ENCODE peak calls at places on chromosome 16, in four cellular contexts. F is K562, N is GM12878, W is SK-N-SH. J is an unnamed sample.
A peak's percentile ranks its signal among the peaks of the same experiment; 100 is the strongest.

GRCh38 chr16:23866628-23867027 is 30.8 kb downstream of the PRKCB start:
- DNase-seq in F (no peak), N (no peak), W (no peak), J (no peak)

GRCh38 chr16:31055613-31056012 is 18.4 kb downstream of the ZNF668 start:
- DNase-seq in F (no peak), N (no peak), W (no peak), J (no peak)

GRCh38 chr16:47965439-47965838 is 190.4 kb downstream of the ABCC12 start:
- DNase-seq in F (no peak), N (no peak), W (no peak), J (peak; percentile 35)

GRCh38 chr16:26269663-26270062 is 577.9 kb downstream of the HS3ST4 start:
- DNase-seq in F (no peak), N (no peak), W (no peak), J (no peak)

GRCh38 chr16:56257260-56257659 is 66.0 kb downstream of the GNAO1 start:
- DNase-seq in F (no peak), N (no peak), W (peak; percentile 63), J (no peak)

GRCh38 chr16:30122621-30123160 is 329 bp downstream of the MAPK3 start:
- DNase-seq in F (peak; percentile 13), N (no peak), W (no peak), J (no peak)

GRCh38 chr16:1048442-1049112 is 24.0 kb upstream of the SSTR5 start:
- DNase-seq in F (peak; percentile 69), N (no peak), W (peak; percentile 69), J (peak; percentile 81)

GRCh38 chr16:27725271-27726010 is 175.5 kb downstream of the KATNIP start:
- DNase-seq in F (no peak), N (no peak), W (no peak), J (no peak)

GRCh38 chr16:72856797-72857196 is 191.1 kb downstream of the ZFHX3 start:
- DNase-seq in F (no peak), N (no peak), W (peak; percentile 54), J (peak; percentile 71)

GRCh38 chr16:66576306-66576705 is 3.0 kb upstream of the CMTM2 start:
- DNase-seq in F (no peak), N (no peak), W (no peak), J (no peak)

GRCh38 chr16:2331932-2332267 is 8.6 kb downstream of the ABCA3 start:
- DNase-seq in F (no peak), N (no peak), W (no peak), J (no peak)

GRCh38 chr16:71338193-71338592 is 20.3 kb upstream of the CALB2 start:
- DNase-seq in F (no peak), N (no peak), W (no peak), J (no peak)

GRCh38 chr16:74029122-74029805 is 267.4 kb upstream of the PSMD7 start:
- DNase-seq in F (no peak), N (no peak), W (no peak), J (no peak)

GRCh38 chr16:75305364-75306101 is 54.1 kb upstream of the BCAR1 start:
- DNase-seq in F (peak; percentile 90), N (peak; percentile 71), W (peak; percentile 54), J (no peak)

GRCh38 chr16:78183437-78183836 is 84.0 kb downstream of the WWOX start:
- DNase-seq in F (no peak), N (no peak), W (no peak), J (peak; percentile 22)

GRCh38 chr16:74868501-74868900 is 93.9 kb upstream of the FA2H start:
- DNase-seq in F (no peak), N (no peak), W (no peak), J (no peak)

GRCh38 chr16:73768786-73769203 is 527.8 kb upstream of the PSMD7 start:
- DNase-seq in F (no peak), N (no peak), W (no peak), J (no peak)

GRCh38 chr16:56277040-56277439 is 85.8 kb downstream of the GNAO1 start:
- DNase-seq in F (no peak), N (no peak), W (peak; percentile 55), J (no peak)

GRCh38 chr16:84820771-84821170 is 986 bp downstream of the CRISPLD2 start:
- DNase-seq in F (no peak), N (no peak), W (no peak), J (no peak)

GRCh38 chr16:14629612-14629918 is 495 bp downstream of the PARN start:
- DNase-seq in F (no peak), N (no peak), W (no peak), J (no peak)

GRCh38 chr16:27428035-27428785 is 26.2 kb downstream of the IL21R start:
- DNase-seq in F (no peak), N (no peak), W (no peak), J (no peak)

GRCh38 chr16:64459821-64460220 is 662.0 kb downstream of the CDH11 start:
- DNase-seq in F (no peak), N (no peak), W (no peak), J (no peak)

GRCh38 chr16:71863995-71864394 is 18.2 kb downstream of the ATXN1L start:
- DNase-seq in F (no peak), N (no peak), W (no peak), J (no peak)

GRCh38 chr16:73414636-73415035 is 366.7 kb upstream of the ZFHX3 start:
- DNase-seq in F (no peak), N (no peak), W (no peak), J (no peak)

GRCh38 chr16:78504391-78504945 is 405.0 kb downstream of the WWOX start:
- DNase-seq in F (no peak), N (no peak), W (no peak), J (no peak)

GRCh38 chr16:70466812-70467090 is 12.4 kb downstream of the FCSK start:
- DNase-seq in F (no peak), N (no peak), W (no peak), J (no peak)

GRCh38 chr16:66705790-66706505 is 9.4 kb upstream of the CMTM4 start:
- DNase-seq in F (no peak), N (no peak), W (no peak), J (no peak)

GRCh38 chr16:29777576-29778360 is at the start of gene ZG16:
- DNase-seq in F (no peak), N (no peak), W (no peak), J (no peak)

GRCh38 chr16:48365601-48366164 is 19.5 kb downstream of the SIAH1 start:
- DNase-seq in F (peak; percentile 93), N (no peak), W (peak; percentile 90), J (peak; percentile 93)

GRCh38 chr16:48269011-48269410 is 21.7 kb upstream of the ABCC11 start:
- DNase-seq in F (no peak), N (no peak), W (no peak), J (no peak)

GRCh38 chr16:88966986-88967799 is 9.8 kb downstream of the CBFA2T3 start:
- DNase-seq in F (no peak), N (no peak), W (no peak), J (no peak)

GRCh38 chr16:29738514-29738913 is 7.3 kb downstream of the C16orf54 start:
- DNase-seq in F (no peak), N (peak; percentile 76), W (no peak), J (no peak)

GRCh38 chr16:89504061-89504460 is 4.1 kb upstream of the SPG7 start:
- DNase-seq in F (no peak), N (no peak), W (no peak), J (no peak)

GRCh38 chr16:35908152-35908551 is 2448.7 kb downstream of the TP53TG3F start:
- DNase-seq in F (no peak), N (no peak), W (no peak), J (no peak)

GRCh38 chr16:89155184-89155679 is 16.3 kb upstream of the CDH15 start:
- DNase-seq in F (no peak), N (no peak), W (no peak), J (no peak)

GRCh38 chr16:8683640-8684039 is 9.2 kb downstream of the ABAT start:
- DNase-seq in F (no peak), N (no peak), W (no peak), J (no peak)
- TF ChIP-seq CTCF in F (no peak), N (no peak), W (no peak), J (no peak)

DNA sequence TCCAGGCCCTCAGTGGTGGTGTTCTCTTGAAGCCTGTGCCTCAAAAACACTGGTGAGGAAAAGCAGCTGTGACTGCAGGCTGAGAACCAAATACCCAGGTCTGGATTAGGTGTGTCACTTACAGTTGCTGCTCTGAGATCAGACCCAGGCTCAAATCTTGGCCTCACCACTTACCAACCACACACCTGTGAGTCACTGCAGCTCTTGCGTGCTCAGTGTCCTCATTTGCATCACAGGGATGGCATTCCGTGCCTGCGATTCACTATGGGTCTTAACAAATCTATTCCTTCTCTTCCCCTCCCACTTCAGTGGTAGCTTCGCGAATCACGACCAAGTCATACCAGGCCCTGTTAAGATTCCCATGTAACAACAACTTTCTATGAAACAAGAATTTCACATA is 233.4 kb upstream of the HSBP1 start:
- DNase-seq in F (no peak), N (no peak), W (no peak), J (no peak)
- TF ChIP-seq NRF1 in F (no peak), N (no peak), W (no peak), J (no peak)

GRCh38 chr16:19123535-19124178 is 9.9 kb downstream of the ITPRIPL2 start:
- DNase-seq in F (no peak), N (no peak), W (no peak), J (no peak)
- TF ChIP-seq CTCF in F (no peak), N (no peak), W (no peak), J (no peak)

GRCh38 chr16:87856796-87857228 is 12.5 kb downstream of the SLC7A5 start:
- DNase-seq in F (no peak), N (no peak), W (peak; percentile 41), J (no peak)

GRCh38 chr16:87853411-87854052 is 15.8 kb downstream of the SLC7A5 start:
- DNase-seq in F (peak; percentile 93), N (peak; percentile 57), W (peak; percentile 90), J (peak; percentile 92)

GRCh38 chr16:87854053-87854906 is 15.0 kb downstream of the SLC7A5 start:
- DNase-seq in F (peak; percentile 95), N (no peak), W (peak; percentile 67), J (no peak)

GRCh38 chr16:87854907-87855683 is 14.2 kb downstream of the SLC7A5 start:
- DNase-seq in F (no peak), N (no peak), W (no peak), J (no peak)

DNA sequence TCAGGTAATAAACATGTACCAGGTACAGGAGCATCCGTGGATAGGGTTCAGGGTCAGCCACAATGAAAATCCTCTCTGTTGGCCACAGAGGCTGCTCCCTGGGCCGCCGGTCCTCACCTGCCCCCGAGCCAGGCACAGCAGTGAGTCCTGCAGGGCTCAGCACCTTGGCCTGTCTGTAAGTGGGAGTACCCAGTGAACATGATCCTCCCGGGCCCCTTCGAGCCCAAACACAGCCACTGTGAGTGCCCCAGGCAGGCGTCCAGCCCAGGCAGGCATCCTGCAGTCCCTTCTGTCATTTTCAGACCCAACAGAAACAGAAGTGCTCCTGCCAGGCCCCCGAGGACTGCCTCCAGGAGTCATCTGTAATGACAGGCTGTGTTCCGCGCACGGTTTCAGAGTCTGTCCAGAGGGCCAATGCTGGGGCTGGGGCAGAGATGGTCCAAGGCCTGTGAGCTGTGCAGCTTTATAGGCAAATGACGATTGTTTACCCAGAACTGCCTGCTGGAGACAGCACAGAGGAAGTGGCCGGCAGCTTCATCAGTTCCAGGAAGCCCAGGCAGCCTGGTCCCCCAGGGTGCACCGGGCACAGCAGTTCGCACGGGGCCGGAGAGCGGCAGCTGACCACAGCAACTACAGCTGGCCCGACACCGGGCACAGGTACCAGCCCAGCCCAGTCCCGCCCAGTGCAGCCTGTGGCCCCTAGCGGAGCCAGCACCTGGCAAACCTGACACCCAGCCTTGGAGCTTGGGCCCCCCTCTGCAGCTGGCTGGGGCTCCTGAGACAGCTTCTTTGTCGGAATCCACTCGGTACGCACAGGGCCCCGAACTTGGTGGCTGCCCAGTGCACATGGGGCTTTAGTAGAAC is 13.2 kb downstream of the SLC7A5 start:
- DNase-seq in F (peak; percentile 45), N (no peak), W (peak; percentile 75), J (no peak)
- TF ChIP-seq NRF1 in F (no peak), N (no peak), W (no peak), J (no peak)

J was measured in H1.